ENCODE peak calls at places on chromosomes 11 and 22, in five cellular contexts. Y is gastrocnemius medialis, C is prostate gland, L is H1, M is adrenal gland. W is an unnamed sample.

GRCh38 chr22:38788016-38788415 is 5.9 kb downstream of the DNAL4 start:
- DNase-seq in Y (no peak), L (no peak), C (no peak), M (peak; percentile 71), W (no peak)

GRCh38 chr22:44576311-44577260 is 78.6 kb upstream of the RTL6 start:
- DNase-seq in M (peak; percentile 21), L (no peak), Y (no peak), C (no peak), W (no peak)

GRCh38 chr22:50274311-50274710 is 4.1 kb upstream of the MAPK11 start:
- DNase-seq in Y (peak; percentile 64), C (peak; percentile 57), M (peak; percentile 83), L (no peak), W (peak; percentile 44)

GRCh38 chr11:76216536-76217326 is 10.4 kb upstream of the WNT11 start:
- DNase-seq in L (no peak), Y (no peak), C (no peak), M (peak; percentile 83), W (no peak)

GRCh38 chr22:48239461-48240164 is 1477.2 kb downstream of the TBC1D22A start:
- DNase-seq in C (no peak), M (no peak), L (no peak), Y (no peak), W (no peak)

GRCh38 chr11:34614334-34615113 is 6.4 kb upstream of the EHF start:
- DNase-seq in M (peak; percentile 11), Y (no peak), L (no peak), C (no peak), W (no peak)

GRCh38 chr11:10784229-10785145 is 24.2 kb downstream of the EIF4G2 start:
- DNase-seq in L (no peak), M (no peak), Y (no peak), C (no peak), W (no peak)

GRCh38 chr11:28792856-28793255 is 684.7 kb downstream of the METTL15 start:
- DNase-seq in L (no peak), C (no peak), Y (no peak), M (no peak), W (no peak)

GRCh38 chr22:50724616-50725015 is 13.4 kb upstream of the ACR start:
- DNase-seq in M (no peak), L (no peak), C (no peak), Y (no peak), W (no peak)

GRCh38 chr11:84420261-84420660 is 1134.1 kb upstream of the CCDC90B start:
- DNase-seq in C (no peak), L (no peak), M (no peak), Y (no peak), W (no peak)

DNA sequence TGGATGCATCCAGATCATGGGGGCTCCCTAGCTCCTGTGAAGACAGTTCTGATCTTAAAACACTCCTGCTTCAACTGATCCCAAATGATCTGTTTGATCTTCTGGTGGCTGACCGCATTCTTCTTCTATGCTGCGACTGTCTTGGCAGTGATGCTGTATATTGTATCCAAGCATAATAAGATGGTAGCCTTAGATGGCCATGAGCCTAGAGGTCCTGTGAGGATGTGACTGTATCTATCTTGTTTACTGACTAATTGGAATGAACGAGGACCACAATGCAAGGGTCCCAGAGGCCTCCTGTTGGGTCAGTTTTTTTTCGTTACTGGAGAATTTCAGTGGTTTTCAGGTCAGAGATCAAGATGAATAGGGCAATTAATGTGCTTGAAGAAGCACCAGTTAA is 7.1 kb upstream of the MPEG1 start:
- DNase-seq in M (no peak), Y (no peak), C (no peak), L (no peak), W (peak; percentile 48)
- H3K4me1 ChIP-seq in M (peaks cover 28% of the 10 kb centered on the region), Y (peaks cover 17% of the 10 kb centered on the region), C (no peaks in the 10 kb centered on the region), L (no peaks in the 10 kb centered on the region), W (peaks cover 42% of the 10 kb centered on the region)

DNA sequence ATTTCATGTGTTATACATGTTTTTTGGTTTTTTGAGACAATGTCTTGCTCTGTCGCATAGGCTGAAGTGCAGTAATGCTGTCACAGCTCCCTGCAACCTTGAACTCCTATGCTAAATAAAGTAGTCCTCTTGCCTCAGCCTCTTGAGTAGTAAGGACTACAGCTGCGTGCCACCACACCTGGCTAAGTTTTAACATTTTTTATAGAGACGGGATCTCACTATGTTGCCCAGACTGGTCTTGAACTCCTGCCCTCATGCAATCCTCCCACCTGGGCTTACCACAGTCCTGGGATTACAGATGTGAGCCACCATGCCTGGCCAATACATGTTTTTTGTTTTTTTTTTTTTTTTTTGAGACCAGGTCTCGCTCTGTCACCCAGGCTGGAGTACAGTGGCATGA is 33.9 kb downstream of the SWAP70 start:
- DNase-seq in Y (no peak), M (no peak), C (no peak), L (no peak), W (no peak)
- TF ChIP-seq POLR2A in Y (no peak), M (no peak), C (no peak), L (no peak), W (no peak)

GRCh38 chr11:116118138-116118470 is 613.9 kb upstream of the CADM1 start:
- DNase-seq in Y (no peak), M (no peak), L (no peak), C (no peak), W (no peak)

GRCh38 chr11:116114198-116114651 is 610.0 kb upstream of the CADM1 start:
- DNase-seq in M (no peak), Y (no peak), L (no peak), C (no peak), W (no peak)

GRCh38 chr11:116115801-116116200 is 611.6 kb upstream of the CADM1 start:
- DNase-seq in L (no peak), M (no peak), Y (no peak), C (no peak), W (no peak)

GRCh38 chr11:116119158-116119557 is 614.9 kb upstream of the CADM1 start:
- DNase-seq in Y (no peak), C (no peak), M (no peak), L (no peak), W (no peak)

GRCh38 chr11:116117326-116118137 is 613.3 kb upstream of the CADM1 start:
- DNase-seq in M (no peak), C (no peak), Y (no peak), L (no peak), W (no peak)
- H3K4me1 ChIP-seq in M (no peaks in the 10 kb centered on the region), C (no peaks in the 10 kb centered on the region), Y (no peaks in the 10 kb centered on the region), L (no peaks in the 10 kb centered on the region), W (no peaks in the 10 kb centered on the region)

GRCh38 chr11:43507171-43507570 is 148.5 kb downstream of the TTC17 start:
- DNase-seq in M (no peak), Y (no peak), L (no peak), C (no peak), W (no peak)

GRCh38 chr11:43505171-43505570 is 146.5 kb downstream of the TTC17 start:
- DNase-seq in C (no peak), M (no peak), Y (no peak), L (no peak), W (no peak)

GRCh38 chr11:43511959-43512358 is 153.2 kb downstream of the TTC17 start:
- DNase-seq in M (no peak), L (no peak), Y (no peak), C (no peak), W (no peak)

GRCh38 chr11:43504316-43504950 is 145.7 kb downstream of the TTC17 start:
- DNase-seq in L (peak; percentile 21), M (peak; percentile 51), Y (no peak), C (no peak), W (no peak)

DNA sequence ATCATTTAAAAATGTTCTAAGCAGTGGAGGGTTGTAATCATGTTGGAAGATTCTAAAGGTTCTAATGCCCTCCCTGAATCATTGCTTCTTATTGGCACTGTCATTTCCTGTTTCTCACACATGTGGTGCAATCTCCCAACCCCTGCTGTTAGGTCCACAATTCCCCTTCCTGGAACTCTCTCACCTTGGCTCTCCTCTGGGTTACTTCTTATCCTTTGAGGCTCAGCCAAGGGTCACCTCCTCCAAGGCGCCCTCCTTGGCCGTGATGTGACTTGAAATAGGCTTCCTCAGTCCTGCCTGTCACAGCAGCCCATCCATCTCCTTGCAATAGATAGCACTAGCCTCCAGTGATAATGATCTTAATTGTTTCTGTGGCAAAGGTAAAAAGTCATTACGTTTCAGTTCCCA is 149.8 kb downstream of the TTC17 start:
- DNase-seq in Y (no peak), M (no peak), L (no peak), C (no peak), W (no peak)
- TF ChIP-seq POLR2A in Y (no peak), M (no peak), L (no peak), C (no peak), W (no peak)

GRCh38 chr11:92767416-92767815 is 202.0 kb upstream of the MTNR1B start:
- DNase-seq in L (no peak), M (no peak), Y (no peak), C (no peak), W (no peak)
- H3K4me1 ChIP-seq in L (no peaks in the 10 kb centered on the region), M (no peaks in the 10 kb centered on the region), Y (no peaks in the 10 kb centered on the region), C (peaks cover 4% of the 10 kb centered on the region), W (no peaks in the 10 kb centered on the region)

DNA sequence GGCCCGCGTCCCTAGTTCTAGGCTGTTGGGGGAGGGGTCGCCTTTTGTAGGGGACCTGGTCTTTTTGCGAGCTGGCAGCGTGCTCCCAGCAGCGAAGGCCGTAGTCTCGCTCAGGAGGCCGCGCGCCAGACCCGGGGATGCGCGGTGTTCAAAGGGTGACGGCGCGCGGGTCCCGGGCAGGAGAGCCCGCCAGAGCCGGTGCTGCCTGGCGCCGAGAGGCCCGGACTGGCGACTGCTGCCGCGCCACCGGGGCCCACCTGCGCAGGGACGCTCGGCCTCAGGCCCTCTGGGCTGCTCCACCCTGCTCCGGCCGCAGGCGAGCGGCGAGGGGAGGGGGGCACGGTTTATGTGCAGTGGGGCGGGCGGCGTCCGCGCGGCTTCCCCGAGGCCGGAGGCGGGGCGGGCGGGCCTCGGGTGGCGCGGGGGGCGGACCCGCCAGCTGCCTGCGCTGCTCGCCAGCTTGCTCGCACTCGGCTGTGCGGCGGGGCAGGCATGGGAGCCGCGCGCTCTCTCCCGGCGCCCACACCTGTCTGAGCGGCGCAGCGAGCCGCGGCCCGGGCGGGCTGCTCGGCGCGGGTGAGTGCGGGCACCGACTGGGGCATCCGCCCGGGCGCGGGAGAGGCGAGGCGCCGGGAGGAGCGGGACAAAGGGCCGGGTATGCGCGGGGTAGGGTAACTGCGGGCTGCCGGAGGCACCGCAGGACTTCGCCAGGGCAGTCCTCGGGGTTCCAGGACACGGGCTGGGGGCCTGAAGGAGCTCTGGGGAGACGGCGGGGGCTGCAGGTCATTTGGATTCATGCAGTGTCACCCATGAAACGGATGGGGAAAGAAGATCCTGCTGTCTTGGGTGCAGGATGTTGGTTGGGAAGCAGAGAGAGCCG is at the start of gene PRSS23:
- DNase-seq in C (peak; percentile 68), M (peak; percentile 59), L (no peak), Y (peak; percentile 63), W (peak; percentile 34)
- TF ChIP-seq POLR2A in C (peak; percentile 82), M (peak; percentile 72), L (peak; percentile 72), Y (peak; percentile 56), W (peak; percentile 12)